ENCODE peak calls at places on chromosomes 7 and 10, in eight cellular contexts. Q, J, D, B, V, N, R and G are unnamed samples.

GRCh38 chr10:75050520-75050919 is 60.9 kb upstream of the SAMD8 start:
- DNase-seq in Q (no peak), J (peak), D (no peak), B (no peak), V (no peak), N (no peak), R (no peak), G (no peak)

GRCh38 chr7:95404316-95404715 is 8.1 kb upstream of the PON3 start:
- DNase-seq in Q (no peak), J (no peak), D (no peak), B (no peak), V (no peak), N (no peak), R (peak), G (no peak)

GRCh38 chr10:127904931-127905622 is 1.8 kb upstream of the PTPRE start:
- DNase-seq in Q (no peak), J (no peak), D (peak), B (no peak), V (no peak), N (no peak), R (no peak), G (no peak)

GRCh38 chr10:92761576-92761975 is 71.8 kb downstream of the HHEX start:
- DNase-seq in Q (no peak), J (no peak), D (no peak), B (no peak), V (no peak), N (no peak), R (no peak), G (no peak)

GRCh38 chr10:810351-810846 is 120.9 kb upstream of the DIP2C start:
- DNase-seq in Q (no peak), J (no peak), D (no peak), B (no peak), V (no peak), N (no peak), R (no peak), G (no peak)

GRCh38 chr7:13988765-13989137 is 715 bp downstream of the ETV1 start:
- DNase-seq in Q (no peak), J (no peak), D (no peak), B (no peak), V (no peak), N (no peak), R (no peak), G (no peak)

GRCh38 chr10:119005377-119006043 is 24.0 kb upstream of the NANOS1 start:
- DNase-seq in Q (no peak), J (no peak), D (no peak), B (no peak), V (no peak), N (no peak), R (no peak), G (no peak)

GRCh38 chr10:79019961-79020491 is 48.7 kb upstream of the ZMIZ1 start:
- DNase-seq in Q (no peak), J (peak), D (peak), B (peak), V (no peak), N (no peak), R (no peak), G (peak)

GRCh38 chr7:23712368-23713284 is 2.6 kb downstream of the STK31 start:
- DNase-seq in Q (no peak), J (no peak), D (no peak), B (no peak), V (no peak), N (no peak), R (no peak), G (no peak)

GRCh38 chr7:64618785-64619456 is 47.0 kb upstream of the ZNF107 start:
- DNase-seq in Q (no peak), J (no peak), D (no peak), B (peak), V (no peak), N (peak), R (peak), G (no peak)

GRCh38 chr10:132532784-132533560 is 4.6 kb upstream of the INPP5A start:
- DNase-seq in Q (no peak), J (no peak), D (no peak), B (no peak), V (no peak), N (no peak), R (no peak), G (no peak)

GRCh38 chr7:37738338-37738737 is 54.8 kb downstream of the GPR141 start:
- DNase-seq in Q (no peak), J (no peak), D (no peak), B (no peak), V (no peak), N (no peak), R (no peak), G (no peak)

GRCh38 chr10:6163364-6164270 is 39.1 kb upstream of the PFKFB3 start:
- DNase-seq in Q (peak), J (peak), D (peak), B (peak), V (peak), N (peak), R (peak), G (peak)

GRCh38 chr7:130150587-130150986 is 54.6 kb downstream of the TMEM209 start:
- DNase-seq in Q (no peak), J (no peak), D (no peak), B (no peak), V (no peak), N (no peak), R (no peak), G (peak)

GRCh38 chr10:43888551-43888950 is 239.9 kb upstream of the ZNF32 start:
- DNase-seq in Q (no peak), J (no peak), D (no peak), B (no peak), V (no peak), N (no peak), R (no peak), G (no peak)

GRCh38 chr10:130790339-130790738 is 521.2 kb downstream of the TCERG1L start:
- DNase-seq in Q (no peak), J (no peak), D (no peak), B (no peak), V (no peak), N (no peak), R (no peak), G (no peak)

GRCh38 chr10:31645786-31646185 is 282.8 kb downstream of the ARHGAP12 start:
- DNase-seq in Q (no peak), J (no peak), D (no peak), B (no peak), V (no peak), N (no peak), R (no peak), G (no peak)

GRCh38 chr7:3083350-3083749 is 39.7 kb upstream of the CARD11 start:
- DNase-seq in Q (no peak), J (no peak), D (no peak), B (no peak), V (no peak), N (no peak), R (no peak), G (no peak)

GRCh38 chr7:132639983-132640382 is 63.7 kb upstream of the PLXNA4 start:
- DNase-seq in Q (no peak), J (no peak), D (no peak), B (no peak), V (no peak), N (no peak), R (no peak), G (no peak)

GRCh38 chr10:78852856-78853255 is 215.9 kb upstream of the ZMIZ1 start:
- DNase-seq in Q (no peak), J (no peak), D (no peak), B (no peak), V (no peak), N (no peak), R (no peak), G (peak)

GRCh38 chr10:43134126-43134905 is 3.9 kb upstream of the CSGALNACT2 start:
- DNase-seq in Q (no peak), J (no peak), D (no peak), B (no peak), V (no peak), N (no peak), R (no peak), G (no peak)

GRCh38 chr7:3739983-3740382 is 438.9 kb downstream of the SDK1 start:
- DNase-seq in Q (no peak), J (no peak), D (no peak), B (no peak), V (no peak), N (no peak), R (no peak), G (no peak)

GRCh38 chr7:75905785-75906604 is 9.0 kb upstream of the POR start:
- DNase-seq in Q (no peak), J (no peak), D (peak), B (peak), V (no peak), N (no peak), R (peak), G (peak)

GRCh38 chr10:132712698-132713232 is 73.2 kb downstream of the NKX6-2 start:
- DNase-seq in Q (no peak), J (peak), D (peak), B (no peak), V (no peak), N (no peak), R (no peak), G (no peak)

GRCh38 chr10:127883516-127883915 is 9.2 kb downstream of the CLRN3 start:
- DNase-seq in Q (no peak), J (no peak), D (no peak), B (no peak), V (no peak), N (no peak), R (no peak), G (no peak)

GRCh38 chr7:100093054-100093453 is 4.3 kb downstream of the COPS6 start:
- DNase-seq in Q (no peak), J (no peak), D (no peak), B (no peak), V (no peak), N (no peak), R (no peak), G (no peak)

GRCh38 chr7:50710441-50711154 is 72.1 kb downstream of the GRB10 start:
- DNase-seq in Q (no peak), J (no peak), D (no peak), B (no peak), V (no peak), N (no peak), R (no peak), G (no peak)

GRCh38 chr10:119679480-119679829 is 28.3 kb downstream of the BAG3 start:
- DNase-seq in Q (no peak), J (no peak), D (peak), B (no peak), V (no peak), N (no peak), R (no peak), G (no peak)

GRCh38 chr7:45574521-45575500 is 643 bp downstream of the ADCY1 start:
- DNase-seq in Q (no peak), J (peak), D (peak), B (no peak), V (no peak), N (no peak), R (no peak), G (peak)

GRCh38 chr7:155813125-155813524 is 862 bp upstream of the SHH start:
- DNase-seq in Q (no peak), J (no peak), D (no peak), B (no peak), V (no peak), N (no peak), R (no peak), G (no peak)

GRCh38 chr10:76874151-76874550 is 763.5 kb downstream of the KCNMA1 start:
- DNase-seq in Q (no peak), J (no peak), D (peak), B (peak), V (no peak), N (no peak), R (no peak), G (peak)

GRCh38 chr10:22246680-22247391 is 29.0 kb upstream of the EBLN1 start:
- DNase-seq in Q (no peak), J (peak), D (no peak), B (no peak), V (no peak), N (no peak), R (no peak), G (no peak)

GRCh38 chr10:73802276-73802991 is 9.0 kb downstream of the NDST2 start:
- DNase-seq in Q (no peak), J (no peak), D (no peak), B (no peak), V (no peak), N (no peak), R (no peak), G (no peak)